ENCODE peak calls at places on chromosome 22, in seven cellular contexts. T is T-helper 17 cell; U is activated T-helper 1 cell treated with anti-CD3 and anti-CD28 coated beads, Interleukin-12 subunit alpha, Interleukin-12 subunit beta, Interleukin-2, Interleukin-4 antibody, amounts not matched to agents 30 ng/mL and 10 ng/mL and 1 ng/mL, durations not matched to agents 14 hours and 24 hours and 36 hours; E is dermis microvascular lymphatic vessel endothelial cell; M is NCI-H1105; F is NCI-H748 treated with DMSO at 0.1 percent for 48 hours; C is activated effector memory CD4-positive, alpha-beta T cell treated with anti-CD3 and anti-CD28 coated beads, Interleukin-2, amount 50 U/mL, for 16 hours. H is an unnamed sample.
A peak's percentile ranks its signal among the peaks of the same experiment; 100 is the strongest.

GRCh38 chr22:20249797-20250354 is 18.2 kb downstream of the RTN4R start:
- DNase-seq in T (no peak), U (no peak), E (peak; percentile 67), M (peak; percentile 19), F (no peak), C (no peak), H (no peak)

GRCh38 chr22:44671742-44672141 is 30.3 kb upstream of the PRR5 start:
- DNase-seq in T (no peak), U (no peak), E (no peak), M (no peak), F (no peak), C (no peak), H (no peak)

GRCh38 chr22:43829904-43830851 is 18.1 kb upstream of the EFCAB6 start:
- DNase-seq in T (no peak), U (no peak), E (no peak), M (no peak), F (no peak), C (peak; percentile 36), H (peak; percentile 85)

GRCh38 chr22:20038574-20038973 is 17.7 kb downstream of the TANGO2 start:
- DNase-seq in T (no peak), U (no peak), E (no peak), M (no peak), F (no peak), C (no peak), H (no peak)

GRCh38 chr22:30572840-30573593 is 1.4 kb downstream of the GAL3ST1 start:
- DNase-seq in T (no peak), U (no peak), E (no peak), M (no peak), F (no peak), C (no peak), H (no peak)

GRCh38 chr22:22662095-22662494 is 17.7 kb downstream of the GGTLC2 start:
- DNase-seq in T (no peak), U (no peak), E (no peak), M (no peak), F (no peak), C (no peak), H (no peak)

GRCh38 chr22:37880668-37881440 is 25.2 kb upstream of the MICALL1 start:
- DNase-seq in T (no peak), U (no peak), E (peak; percentile 80), M (no peak), F (no peak), C (no peak), H (peak; percentile 3)

GRCh38 chr22:32389685-32390084 is 22.4 kb downstream of the RTCB start:
- DNase-seq in T (no peak), U (no peak), E (peak; percentile 39), M (no peak), F (no peak), C (no peak), H (no peak)

GRCh38 chr22:37206118-37206840 is 6.0 kb downstream of the SSTR3 start:
- DNase-seq in T (peak; percentile 4), U (no peak), E (no peak), M (no peak), F (no peak), C (peak; percentile 45), H (no peak)

GRCh38 chr22:27260087-27260730 is 541.3 kb downstream of the MN1 start:
- DNase-seq in T (no peak), U (no peak), E (no peak), M (no peak), F (no peak), C (no peak), H (no peak)

GRCh38 chr22:21759133-21759532 is 23.5 kb upstream of the YPEL1 start:
- DNase-seq in T (no peak), U (no peak), E (no peak), M (no peak), F (no peak), C (no peak), H (no peak)

GRCh38 chr22:35754761-35755160 is 37.1 kb downstream of the APOL5 start:
- DNase-seq in T (no peak), U (no peak), E (no peak), M (no peak), F (no peak), C (no peak), H (no peak)

GRCh38 chr22:37317698-37318210 is 35.4 kb downstream of the CYTH4 start:
- DNase-seq in T (no peak), U (no peak), E (no peak), M (no peak), F (no peak), C (no peak), H (no peak)

GRCh38 chr22:19181786-19182471 is 3.4 kb upstream of the SLC25A1 start:
- DNase-seq in T (no peak), U (no peak), E (no peak), M (no peak), F (no peak), C (no peak), H (no peak)

GRCh38 chr22:38751422-38752346 is 4.1 kb downstream of the SUN2 start:
- DNase-seq in T (peak; percentile 61), U (peak; percentile 77), E (peak; percentile 37), M (no peak), F (no peak), C (peak; percentile 89), H (peak; percentile 91)

GRCh38 chr22:30823015-30823370 is 128.3 kb downstream of the OSBP2 start:
- DNase-seq in T (no peak), U (no peak), E (no peak), M (no peak), F (no peak), C (no peak), H (no peak)

GRCh38 chr22:23786752-23787599 is at the start of gene SMARCB1:
- DNase-seq in T (peak; percentile 90), U (peak; percentile 84), E (peak; percentile 89), M (peak; percentile 77), F (peak; percentile 37), C (peak; percentile 97), H (peak; percentile 95)

GRCh38 chr22:30116362-30117117 is 36.3 kb downstream of the HORMAD2 start:
- DNase-seq in T (no peak), U (no peak), E (no peak), M (no peak), F (no peak), C (no peak), H (no peak)

GRCh38 chr22:19869497-19870152 is 15.0 kb upstream of the GNB1L start:
- DNase-seq in T (peak; percentile 1), U (no peak), E (no peak), M (no peak), F (no peak), C (peak; percentile 36), H (peak; percentile 46)

GRCh38 chr22:21573293-21573734 is 5.8 kb downstream of the UBE2L3 start:
- DNase-seq in T (no peak), U (no peak), E (no peak), M (no peak), F (no peak), C (no peak), H (no peak)

GRCh38 chr22:35138521-35138920 is 72.6 kb downstream of the ISX start:
- DNase-seq in T (no peak), U (no peak), E (no peak), M (no peak), F (no peak), C (no peak), H (no peak)

GRCh38 chr22:44005524-44005923 is 18.6 kb upstream of the PARVB start:
- DNase-seq in T (no peak), U (no peak), E (no peak), M (no peak), F (no peak), C (no peak), H (no peak)

GRCh38 chr22:24436553-24436952 is 9.2 kb downstream of the ADORA2A start:
- DNase-seq in T (no peak), U (no peak), E (no peak), M (no peak), F (no peak), C (peak; percentile 60), H (peak; percentile 57)

GRCh38 chr22:24695958-24696511 is 78.5 kb downstream of the PIWIL3 start:
- DNase-seq in T (no peak), U (no peak), E (peak; percentile 26), M (no peak), F (no peak), C (no peak), H (no peak)

GRCh38 chr22:29727248-29727551 is 7.4 kb downstream of the CABP7 start:
- DNase-seq in T (no peak), U (no peak), E (peak; percentile 41), M (no peak), F (no peak), C (no peak), H (no peak)

GRCh38 chr22:38981005-38981658 is 1.0 kb upstream of the APOBEC3B start:
- DNase-seq in T (no peak), U (no peak), E (peak; percentile 18), M (no peak), F (no peak), C (no peak), H (no peak)

GRCh38 chr22:47439643-47440265 is 677.3 kb downstream of the TBC1D22A start:
- DNase-seq in T (no peak), U (no peak), E (no peak), M (no peak), F (no peak), C (peak; percentile 14), H (no peak)

GRCh38 chr22:46622081-46622521 is 1.9 kb downstream of the GRAMD4 start:
- DNase-seq in T (no peak), U (no peak), E (no peak), M (peak; percentile 73), F (no peak), C (no peak), H (peak; percentile 89)

GRCh38 chr22:47401976-47402770 is 639.7 kb downstream of the TBC1D22A start:
- DNase-seq in T (no peak), U (no peak), E (no peak), M (no peak), F (no peak), C (peak; percentile 48), H (no peak)

GRCh38 chr22:23911318-23911980 is 17.3 kb downstream of the MIF start:
- DNase-seq in T (no peak), U (no peak), E (no peak), M (no peak), F (no peak), C (no peak), H (no peak)

GRCh38 chr22:26357281-26357680 is 71.8 kb upstream of the ASPHD2 start:
- DNase-seq in T (no peak), U (no peak), E (no peak), M (no peak), F (no peak), C (no peak), H (no peak)

GRCh38 chr22:31678748-31679147 is 16.7 kb upstream of the PISD start:
- DNase-seq in T (no peak), U (no peak), E (no peak), M (no peak), F (no peak), C (no peak), H (no peak)

GRCh38 chr22:20438066-20438677 is 547 bp upstream of the SCARF2 start:
- DNase-seq in T (no peak), U (no peak), E (no peak), M (no peak), F (no peak), C (peak; percentile 61), H (peak; percentile 65)

GRCh38 chr22:37362618-37363017 is 64.7 kb downstream of the ELFN2 start:
- DNase-seq in T (no peak), U (no peak), E (no peak), M (no peak), F (no peak), C (no peak), H (no peak)

GRCh38 chr22:40834628-40835027 is 15.5 kb upstream of the SLC25A17 start:
- DNase-seq in T (no peak), U (no peak), E (no peak), M (no peak), F (no peak), C (no peak), H (no peak)

GRCh38 chr22:22818861-22819855 is 68.5 kb upstream of the IGLL5 start:
- DNase-seq in T (no peak), U (peak; percentile 49), E (no peak), M (no peak), F (no peak), C (peak; percentile 66), H (no peak)

GRCh38 chr22:21642584-21643448 is 714 bp downstream of the SDF2L1 start:
- DNase-seq in T (peak; percentile 31), U (peak; percentile 49), E (peak; percentile 75), M (peak; percentile 58), F (peak; percentile 35), C (peak; percentile 85), H (no peak)

H was measured in cardiac septum.